ENCODE peak calls at places on chromosomes 3 and 15, in seven cellular contexts. E, T, I, S, V, B and R are unnamed samples.

GRCh38 chr3:53883008-53883407 is 1.1 kb upstream of the ACTR8 start:
- DNase-seq in S (no peak), B (no peak), T (no peak), I (no peak), V (no peak), E (no peak), R (no peak)

GRCh38 chr15:88849376-88850122 is 45.8 kb downstream of the HAPLN3 start:
- DNase-seq in V (no peak), I (no peak), T (no peak), B (no peak), S (no peak), E (no peak), R (no peak)

GRCh38 chr3:157347577-157348303 is 88.9 kb upstream of the PTX3 start:
- DNase-seq in B (no peak), T (no peak), S (peak; percentile 40), V (no peak), I (peak; percentile 95), E (no peak), R (no peak)

GRCh38 chr3:11556851-11557644 is 86.7 kb downstream of the VGLL4 start:
- DNase-seq in T (no peak), S (no peak), E (no peak), I (no peak), B (peak; percentile 36), V (no peak), R (no peak)

GRCh38 chr3:196327405-196327804 is 9.4 kb upstream of the DYNLT2B start:
- DNase-seq in S (no peak), E (no peak), I (peak; percentile 51), B (no peak), V (no peak), T (no peak), R (no peak)

GRCh38 chr15:88580532-88580931 is 34.1 kb upstream of the DET1 start:
- DNase-seq in E (no peak), B (peak; percentile 55), S (no peak), V (no peak), I (no peak), T (no peak), R (no peak)

GRCh38 chr15:63323798-63324651 is 46.6 kb downstream of the APH1B start:
- DNase-seq in T (peak; percentile 3), V (no peak), E (no peak), B (no peak), S (no peak), I (no peak), R (no peak)

GRCh38 chr15:40787344-40787841 is 17.6 kb downstream of the C15orf62 start:
- DNase-seq in E (peak; percentile 96), T (no peak), S (no peak), V (no peak), I (no peak), B (peak; percentile 71), R (no peak)

GRCh38 chr3:127157181-127157828 is 35.6 kb upstream of the PRR23E start:
- DNase-seq in T (no peak), B (no peak), V (no peak), E (no peak), S (no peak), I (no peak), R (no peak)

GRCh38 chr15:101258238-101259144 is 6.6 kb upstream of the CHSY1 start:
- DNase-seq in I (peak; percentile 47), E (peak; percentile 51), V (peak; percentile 51), S (peak; percentile 43), B (peak; percentile 80), T (peak; percentile 57), R (peak; percentile 48)

GRCh38 chr3:171939578-171939977 is 96.4 kb downstream of the TMEM212 start:
- DNase-seq in I (no peak), E (no peak), V (no peak), S (no peak), B (no peak), T (no peak), R (no peak)

GRCh38 chr3:170751083-170751893 is 118.7 kb downstream of the RPL22L1 start:
- DNase-seq in T (no peak), B (peak; percentile 95), I (no peak), E (peak; percentile 44), S (no peak), V (no peak), R (peak; percentile 95)

GRCh38 chr15:96334705-96335428 is 4.4 kb downstream of the NR2F2 start:
- DNase-seq in E (no peak), I (no peak), T (no peak), B (peak; percentile 28), S (no peak), V (no peak), R (no peak)
- TF ChIP-seq EZH2 in E (no peak), I (no peak), T (no peak), B (no peak), S (no peak), V (no peak), R (no peak)

GRCh38 chr3:174358252-174358651 is 500.9 kb upstream of the NAALADL2 start:
- DNase-seq in E (no peak), I (no peak), T (no peak), S (no peak), B (peak; percentile 3), V (no peak), R (no peak)
- H3K9ac ChIP-seq in E (no peak overlapping the region), I (no peak overlapping the region), T (no peak overlapping the region), S (no peak overlapping the region), B (no peak overlapping the region), V (no peak overlapping the region), R (no peak overlapping the region)

GRCh38 chr3:179348325-179349013 is 960 bp downstream of the MFN1 start:
- DNase-seq in E (no peak), T (peak; percentile 7), V (peak; percentile 80), S (no peak), I (no peak), B (peak; percentile 3), R (no peak)
- TF ChIP-seq POLR2AphosphoS5 in E (no peak), T (no peak), V (peak; percentile 25), S (no peak), I (no peak), B (no peak), R (no peak)

DNA sequence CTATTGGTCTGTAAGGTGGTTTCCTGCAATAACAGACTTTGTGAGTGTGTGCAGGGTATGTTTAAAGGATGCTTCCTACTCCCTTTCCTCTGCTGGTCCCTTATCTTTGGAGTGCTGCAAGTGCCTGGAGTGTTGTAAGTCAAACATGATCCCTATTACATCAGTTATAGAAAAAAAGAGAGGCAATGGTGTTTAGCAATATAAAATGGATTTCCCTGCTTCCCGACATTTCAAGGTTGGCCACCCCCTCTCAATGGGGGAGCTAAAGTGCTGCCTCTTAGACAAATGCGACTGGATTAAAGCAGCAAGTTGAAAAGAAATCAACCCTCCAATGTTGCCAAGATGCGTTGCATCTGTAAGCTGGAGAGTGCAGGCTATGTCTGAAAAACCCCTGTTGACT is 203.1 kb upstream of the WNT5A start:
- DNase-seq in B (no peak), S (no peak), V (no peak), I (no peak), E (no peak), T (no peak), R (no peak)
- TF ChIP-seq EZH2 in B (no peak), S (no peak), V (no peak), I (no peak), E (no peak), T (no peak), R (no peak)

GRCh38 chr3:154887869-154888268 is 192.2 kb upstream of the MME start:
- DNase-seq in S (no peak), E (no peak), V (no peak), B (no peak), T (no peak), I (no peak), R (no peak)
- H3K9ac ChIP-seq in S (no peak overlapping the region), E (no peak overlapping the region), V (no peak overlapping the region), B (no peak overlapping the region), T (no peak overlapping the region), I (no peak overlapping the region), R (no peak overlapping the region)

GRCh38 chr3:16506884-16507409 is 6.6 kb downstream of the RFTN1 start:
- DNase-seq in B (no peak), I (no peak), S (no peak), T (no peak), V (no peak), E (no peak), R (no peak)
- TF ChIP-seq POLR2AphosphoS5 in B (no peak), I (no peak), S (no peak), T (no peak), V (no peak), E (no peak), R (no peak)